ENCODE peak calls at places on chromosome X, in eight cellular contexts. One of them, this sample, is unnamed.

GRCh38 chrX:75118296-75118695 is 37.8 kb downstream of the ABCB7 start:
- DNase-seq in Peyer's patch: no peak
- DNase-seq in RPMI7951: no peak
- DNase-seq in foreskin fibroblast: peak; percentile 3
- DNase-seq in brain microvascular endothelial cell: no peak
- DNase-seq in lower lobe of right lung: no peak
- DNase-seq in LHCN-M2: no peak
- DNase-seq in ELR: no peak
- DNase-seq in this sample: no peak

GRCh38 chrX:40074080-40074958 is 23.4 kb downstream of the BCOR start:
- DNase-seq in Peyer's patch: no peak
- DNase-seq in LHCN-M2: no peak
- DNase-seq in lower lobe of right lung: no peak
- DNase-seq in ELR: no peak
- DNase-seq in RPMI7951: no peak
- DNase-seq in foreskin fibroblast: no peak
- DNase-seq in brain microvascular endothelial cell: no peak
- DNase-seq in this sample: no peak

GRCh38 chrX:16578218-16578617 is 71.7 kb upstream of the S100G start:
- DNase-seq in LHCN-M2: peak; percentile 58
- DNase-seq in brain microvascular endothelial cell: peak; percentile 42
- DNase-seq in RPMI7951: no peak
- DNase-seq in Peyer's patch: no peak
- DNase-seq in ELR: peak; percentile 69
- DNase-seq in foreskin fibroblast: peak; percentile 71
- DNase-seq in lower lobe of right lung: no peak
- DNase-seq in this sample: no peak

GRCh38 chrX:80306007-80306406 is 114.2 kb upstream of the TENT5D start:
- DNase-seq in ELR: no peak
- DNase-seq in lower lobe of right lung: no peak
- DNase-seq in LHCN-M2: no peak
- DNase-seq in RPMI7951: no peak
- DNase-seq in foreskin fibroblast: no peak
- DNase-seq in Peyer's patch: no peak
- DNase-seq in brain microvascular endothelial cell: no peak
- DNase-seq in this sample: no peak

GRCh38 chrX:3346436-3347329 is at the start of gene MXRA5:
- DNase-seq in brain microvascular endothelial cell: no peak
- DNase-seq in RPMI7951: peak; percentile 61
- DNase-seq in Peyer's patch: no peak
- DNase-seq in LHCN-M2: no peak
- DNase-seq in foreskin fibroblast: peak; percentile 25
- DNase-seq in ELR: no peak
- DNase-seq in lower lobe of right lung: no peak
- DNase-seq in this sample: peak; percentile 45

GRCh38 chrX:153973127-153974002 is 811 bp downstream of the TMEM187 start:
- DNase-seq in lower lobe of right lung: no peak
- DNase-seq in ELR: no peak
- DNase-seq in foreskin fibroblast: no peak
- DNase-seq in brain microvascular endothelial cell: no peak
- DNase-seq in RPMI7951: no peak
- DNase-seq in LHCN-M2: no peak
- DNase-seq in Peyer's patch: no peak
- DNase-seq in this sample: no peak

GRCh38 chrX:152028611-152029010 is 54.1 kb upstream of the GABRE start:
- DNase-seq in ELR: no peak
- DNase-seq in lower lobe of right lung: no peak
- DNase-seq in Peyer's patch: no peak
- DNase-seq in LHCN-M2: no peak
- DNase-seq in RPMI7951: no peak
- DNase-seq in foreskin fibroblast: no peak
- DNase-seq in brain microvascular endothelial cell: no peak
- DNase-seq in this sample: peak; percentile 66

GRCh38 chrX:49846545-49846944 is 17.4 kb downstream of the PAGE4 start:
- DNase-seq in foreskin fibroblast: no peak
- DNase-seq in lower lobe of right lung: no peak
- DNase-seq in RPMI7951: no peak
- DNase-seq in brain microvascular endothelial cell: no peak
- DNase-seq in ELR: no peak
- DNase-seq in Peyer's patch: no peak
- DNase-seq in LHCN-M2: no peak
- DNase-seq in this sample: no peak

GRCh38 chrX:86047174-86047991 is at the start of gene CHM:
- DNase-seq in lower lobe of right lung: peak; percentile 49
- DNase-seq in brain microvascular endothelial cell: peak; percentile 81
- DNase-seq in Peyer's patch: peak; percentile 56
- DNase-seq in foreskin fibroblast: peak; percentile 85
- DNase-seq in ELR: peak; percentile 83
- DNase-seq in RPMI7951: peak; percentile 76
- DNase-seq in LHCN-M2: peak; percentile 83
- DNase-seq in this sample: peak; percentile 86

GRCh38 chrX:128020701-128021100 is 31.5 kb downstream of the ACTRT1 start:
- DNase-seq in brain microvascular endothelial cell: peak; percentile 0
- DNase-seq in LHCN-M2: no peak
- DNase-seq in ELR: peak; percentile 0
- DNase-seq in lower lobe of right lung: no peak
- DNase-seq in foreskin fibroblast: no peak
- DNase-seq in Peyer's patch: no peak
- DNase-seq in RPMI7951: peak; percentile 1
- DNase-seq in this sample: peak; percentile 41

GRCh38 chrX:16524327-16524726 is 125.6 kb upstream of the S100G start:
- DNase-seq in Peyer's patch: no peak
- DNase-seq in LHCN-M2: peak; percentile 2
- DNase-seq in ELR: no peak
- DNase-seq in lower lobe of right lung: no peak
- DNase-seq in foreskin fibroblast: peak; percentile 11
- DNase-seq in brain microvascular endothelial cell: no peak
- DNase-seq in RPMI7951: no peak
- DNase-seq in this sample: no peak

GRCh38 chrX:150200361-150200760 is 162.8 kb upstream of the MAMLD1 start:
- DNase-seq in LHCN-M2: no peak
- DNase-seq in foreskin fibroblast: no peak
- DNase-seq in Peyer's patch: no peak
- DNase-seq in ELR: no peak
- DNase-seq in lower lobe of right lung: no peak
- DNase-seq in RPMI7951: no peak
- DNase-seq in brain microvascular endothelial cell: no peak
- DNase-seq in this sample: no peak

GRCh38 chrX:40373641-40374040 is 207.1 kb upstream of the ATP6AP2 start:
- DNase-seq in ELR: no peak
- DNase-seq in LHCN-M2: no peak
- DNase-seq in brain microvascular endothelial cell: no peak
- DNase-seq in lower lobe of right lung: no peak
- DNase-seq in RPMI7951: no peak
- DNase-seq in Peyer's patch: no peak
- DNase-seq in foreskin fibroblast: no peak
- DNase-seq in this sample: no peak

This sample was measured in trophoblast cell.